ENCODE peak calls at places on chromosomes 5 and 9, in seven cellular contexts. H is endodermal cell, N is DMS53, Z is NCI-H1694 treated with DMSO at 0.1 percent for 48 hours, T is NCI-H460, R is A172, V is LoVo. O is an unnamed sample.

GRCh38 chr5:111224561-111224989 is 391 bp downstream of the CAMK4 start:
- DNase-seq in H (no peak), N (no peak), Z (no peak), T (no peak), R (no peak), V (no peak), O (no peak)

GRCh38 chr5:51811883-51812282 is 428.6 kb downstream of the ISL1 start:
- DNase-seq in H (no peak), N (peak), Z (peak), T (no peak), R (no peak), V (no peak), O (no peak)

GRCh38 chr5:143229896-143230675 is 173.4 kb downstream of the NR3C1 start:
- DNase-seq in H (peak), N (no peak), Z (peak), T (no peak), R (no peak), V (no peak), O (no peak)

GRCh38 chr5:7683753-7684152 is 167.2 kb downstream of the CFAP90 start:
- DNase-seq in H (peak), N (no peak), Z (no peak), T (no peak), R (no peak), V (no peak), O (no peak)

GRCh38 chr9:96219615-96220257 is 82.2 kb downstream of the HSD17B3 start:
- DNase-seq in H (peak), N (peak), Z (no peak), T (no peak), R (no peak), V (no peak), O (peak)

GRCh38 chr5:68587181-68587580 is 371.6 kb downstream of the PIK3R1 start:
- DNase-seq in H (no peak), N (no peak), Z (no peak), T (no peak), R (no peak), V (no peak), O (no peak)

GRCh38 chr9:135103931-135104639 is 16.6 kb downstream of the OLFM1 start:
- DNase-seq in H (no peak), N (no peak), Z (no peak), T (no peak), R (no peak), V (no peak), O (no peak)

GRCh38 chr9:3337515-3337914 is 188.3 kb downstream of the RFX3 start:
- DNase-seq in H (no peak), N (no peak), Z (no peak), T (no peak), R (peak), V (no peak), O (no peak)

GRCh38 chr5:118407958-118408357 is 580.4 kb downstream of the DTWD2 start:
- DNase-seq in H (no peak), N (no peak), Z (no peak), T (no peak), R (no peak), V (no peak), O (no peak)

GRCh38 chr5:163245584-163245983 is 191.8 kb upstream of the CCNG1 start:
- DNase-seq in H (no peak), N (no peak), Z (no peak), T (no peak), R (no peak), V (no peak), O (no peak)

GRCh38 chr5:124633209-124633608 is 113.2 kb downstream of the ZNF608 start:
- DNase-seq in H (no peak), N (no peak), Z (no peak), T (no peak), R (no peak), V (no peak), O (no peak)

GRCh38 chr5:106311230-106311629 is 1359.5 kb downstream of the EFNA5 start:
- DNase-seq in H (no peak), N (no peak), Z (no peak), T (no peak), R (no peak), V (no peak), O (no peak)

GRCh38 chr9:93587651-93588347 is 11.4 kb downstream of the PHF2 start:
- DNase-seq in H (peak), N (no peak), Z (no peak), T (no peak), R (no peak), V (no peak), O (no peak)

GRCh38 chr9:111016046-111017026 is 21.9 kb downstream of the LPAR1 start:
- DNase-seq in H (no peak), N (peak), Z (no peak), T (no peak), R (no peak), V (no peak), O (no peak)

GRCh38 chr9:17065062-17065461 is 69.8 kb upstream of the CNTLN start:
- DNase-seq in H (no peak), N (peak), Z (no peak), T (no peak), R (no peak), V (no peak), O (no peak)

GRCh38 chr9:133137451-133138231 is 16.6 kb upstream of the RALGDS start:
- DNase-seq in H (no peak), N (no peak), Z (no peak), T (no peak), R (no peak), V (no peak), O (no peak)

GRCh38 chr5:141841781-141842180 is 36.4 kb downstream of the PCDH1 start:
- DNase-seq in H (peak), N (no peak), Z (no peak), T (no peak), R (no peak), V (no peak), O (no peak)

GRCh38 chr9:107176701-107177100 is 106.4 kb upstream of the RAD23B start:
- DNase-seq in H (no peak), N (no peak), Z (peak), T (no peak), R (no peak), V (no peak), O (no peak)

GRCh38 chr9:93304574-93305496 is 120.9 kb downstream of the WNK2 start:
- DNase-seq in H (peak), N (peak), Z (peak), T (peak), R (peak), V (no peak), O (no peak)

GRCh38 chr5:135462304-135462703 is 10.2 kb upstream of the TIFAB start:
- DNase-seq in H (peak), N (peak), Z (peak), T (peak), R (peak), V (peak), O (peak)

GRCh38 chr9:131880828-131881227 is 141.0 kb upstream of the RAPGEF1 start:
- DNase-seq in H (no peak), N (no peak), Z (no peak), T (no peak), R (no peak), V (no peak), O (no peak)

GRCh38 chr5:134026521-134027202 is 21.9 kb upstream of the VDAC1 start:
- DNase-seq in H (peak), N (peak), Z (peak), T (peak), R (peak), V (peak), O (peak)

GRCh38 chr9:83258521-83258920 is 195.6 kb upstream of the RASEF start:
- DNase-seq in H (no peak), N (no peak), Z (no peak), T (no peak), R (no peak), V (no peak), O (no peak)

GRCh38 chr5:88819332-88819999 is 63.5 kb downstream of the MEF2C start:
- DNase-seq in H (no peak), N (no peak), Z (no peak), T (no peak), R (no peak), V (no peak), O (no peak)

GRCh38 chr9:124800306-124801259 is 23.6 kb downstream of the OLFML2A start:
- DNase-seq in H (no peak), N (no peak), Z (peak), T (no peak), R (peak), V (no peak), O (no peak)

GRCh38 chr5:65482280-65482726 is 583 bp upstream of the ADAMTS6 start:
- DNase-seq in H (no peak), N (no peak), Z (no peak), T (no peak), R (peak), V (no peak), O (no peak)

GRCh38 chr9:5922192-5922591 is 31.5 kb downstream of the MLANA start:
- DNase-seq in H (no peak), N (no peak), Z (no peak), T (no peak), R (no peak), V (no peak), O (no peak)

GRCh38 chr9:119556129-119556875 is 187.1 kb upstream of the BRINP1 start:
- DNase-seq in H (peak), N (peak), Z (peak), T (peak), R (peak), V (peak), O (no peak)

GRCh38 chr9:79163544-79163943 is 408.2 kb upstream of the TLE4 start:
- DNase-seq in H (no peak), N (no peak), Z (no peak), T (no peak), R (no peak), V (no peak), O (no peak)

GRCh38 chr5:1642621-1643061 is 118.9 kb upstream of the LPCAT1 start:
- DNase-seq in H (no peak), N (no peak), Z (no peak), T (no peak), R (no peak), V (no peak), O (no peak)

GRCh38 chr9:114366334-114367128 is 21.3 kb downstream of the AKNA start:
- DNase-seq in H (no peak), N (peak), Z (no peak), T (no peak), R (peak), V (no peak), O (no peak)

GRCh38 chr9:132627594-132627993 is 42.2 kb downstream of the DDX31 start:
- DNase-seq in H (no peak), N (no peak), Z (no peak), T (no peak), R (no peak), V (no peak), O (no peak)

GRCh38 chr5:96687812-96688453 is 25.8 kb downstream of the CAST start:
- DNase-seq in H (no peak), N (peak), Z (peak), T (peak), R (peak), V (peak), O (no peak)